ENCODE peak calls at places on chromosomes 13 and 19, in six cellular contexts. One of them, this sample, is unnamed. For H3K4me1, the result is how much of the 10 kb centered on the place peaks cover.

GRCh38 chr13:26616126-26616525 is 58.6 kb downstream of the WASF3 start:
- DNase-seq in CD8-positive, alpha-beta memory T cell: no peak
- DNase-seq in tibial artery: no peak
- DNase-seq in colonic mucosa: no peak
- DNase-seq in CD8-positive, alpha-beta T cell: no peak
- DNase-seq in Peyer's patch: no peak
- DNase-seq in this sample: no peak

GRCh38 chr13:45838171-45838745 is 13.3 kb downstream of the SIAH3 start:
- DNase-seq in colonic mucosa: no peak
- DNase-seq in tibial artery: no peak
- DNase-seq in CD8-positive, alpha-beta memory T cell: no peak
- DNase-seq in Peyer's patch: no peak
- DNase-seq in CD8-positive, alpha-beta T cell: no peak
- DNase-seq in this sample: no peak

GRCh38 chr13:35866801-35867200 is 264.4 kb downstream of the DCLK1 start:
- DNase-seq in Peyer's patch: no peak
- DNase-seq in colonic mucosa: no peak
- DNase-seq in CD8-positive, alpha-beta T cell: no peak
- DNase-seq in tibial artery: no peak
- DNase-seq in CD8-positive, alpha-beta memory T cell: no peak
- DNase-seq in this sample: no peak

GRCh38 chr13:25682221-25682620 is 310.4 kb downstream of the ATP8A2 start:
- DNase-seq in tibial artery: no peak
- DNase-seq in CD8-positive, alpha-beta T cell: no peak
- DNase-seq in CD8-positive, alpha-beta memory T cell: no peak
- DNase-seq in Peyer's patch: no peak
- DNase-seq in colonic mucosa: no peak
- DNase-seq in this sample: no peak

GRCh38 chr19:13712767-13713201 is 51.5 kb upstream of the MRI1 start:
- DNase-seq in tibial artery: no peak
- DNase-seq in Peyer's patch: no peak
- DNase-seq in colonic mucosa: no peak
- DNase-seq in CD8-positive, alpha-beta memory T cell: no peak
- DNase-seq in CD8-positive, alpha-beta T cell: no peak
- DNase-seq in this sample: no peak

GRCh38 chr13:34414616-34415015 is 527.5 kb upstream of the NBEA start:
- DNase-seq in colonic mucosa: no peak
- DNase-seq in CD8-positive, alpha-beta T cell: no peak
- DNase-seq in tibial artery: no peak
- DNase-seq in CD8-positive, alpha-beta memory T cell: no peak
- DNase-seq in Peyer's patch: no peak
- DNase-seq in this sample: no peak

GRCh38 chr13:43229506-43229905 is 206.1 kb downstream of the DNAJC15 start:
- DNase-seq in colonic mucosa: no peak
- DNase-seq in tibial artery: no peak
- DNase-seq in CD8-positive, alpha-beta T cell: no peak
- DNase-seq in Peyer's patch: no peak
- DNase-seq in CD8-positive, alpha-beta memory T cell: no peak
- DNase-seq in this sample: no peak

GRCh38 chr19:34733266-34733825 is 697 bp upstream of the ZNF181 start:
- DNase-seq in tibial artery: peak
- DNase-seq in colonic mucosa: no peak
- DNase-seq in Peyer's patch: no peak
- DNase-seq in CD8-positive, alpha-beta T cell: no peak
- DNase-seq in CD8-positive, alpha-beta memory T cell: no peak
- DNase-seq in this sample: peak

GRCh38 chr19:42942187-42942789 is 5.3 kb upstream of the PSG7 start:
- DNase-seq in tibial artery: no peak
- DNase-seq in CD8-positive, alpha-beta T cell: no peak
- DNase-seq in colonic mucosa: no peak
- DNase-seq in Peyer's patch: no peak
- DNase-seq in CD8-positive, alpha-beta memory T cell: no peak
- DNase-seq in this sample: no peak

GRCh38 chr13:99528547-99528946 is 27.3 kb downstream of the TM9SF2 start:
- DNase-seq in tibial artery: no peak
- DNase-seq in CD8-positive, alpha-beta T cell: no peak
- DNase-seq in Peyer's patch: peak
- DNase-seq in colonic mucosa: no peak
- DNase-seq in CD8-positive, alpha-beta memory T cell: peak
- DNase-seq in this sample: peak

GRCh38 chr13:65555973-65556372 is 1674.2 kb downstream of the PCDH9 start:
- DNase-seq in Peyer's patch: no peak
- DNase-seq in colonic mucosa: no peak
- DNase-seq in CD8-positive, alpha-beta memory T cell: no peak
- DNase-seq in CD8-positive, alpha-beta T cell: no peak
- DNase-seq in tibial artery: no peak
- DNase-seq in this sample: no peak

GRCh38 chr13:27619093-27619705 is 1.1 kb downstream of the LNX2 start:
- DNase-seq in Peyer's patch: no peak
- DNase-seq in tibial artery: no peak
- DNase-seq in CD8-positive, alpha-beta T cell: no peak
- DNase-seq in CD8-positive, alpha-beta memory T cell: no peak
- DNase-seq in colonic mucosa: peak
- DNase-seq in this sample: no peak

GRCh38 chr13:104773775-104774174 is 1707.6 kb upstream of the SLC10A2 start:
- DNase-seq in Peyer's patch: no peak
- DNase-seq in tibial artery: no peak
- DNase-seq in CD8-positive, alpha-beta T cell: no peak
- DNase-seq in CD8-positive, alpha-beta memory T cell: peak
- DNase-seq in colonic mucosa: no peak
- DNase-seq in this sample: no peak

GRCh38 chr19:18484992-18485391 is 36.9 kb downstream of the ELL start:
- DNase-seq in colonic mucosa: no peak
- DNase-seq in CD8-positive, alpha-beta T cell: no peak
- DNase-seq in tibial artery: no peak
- DNase-seq in Peyer's patch: no peak
- DNase-seq in CD8-positive, alpha-beta memory T cell: no peak
- DNase-seq in this sample: no peak
- H3K4me1 ChIP-seq in colonic mucosa: under half
- H3K4me1 ChIP-seq in CD8-positive, alpha-beta T cell: under half
- H3K4me1 ChIP-seq in tibial artery: half or more
- H3K4me1 ChIP-seq in Peyer's patch: under half
- H3K4me1 ChIP-seq in CD8-positive, alpha-beta memory T cell: half or more
- H3K4me1 ChIP-seq in this sample: under half

DNA sequence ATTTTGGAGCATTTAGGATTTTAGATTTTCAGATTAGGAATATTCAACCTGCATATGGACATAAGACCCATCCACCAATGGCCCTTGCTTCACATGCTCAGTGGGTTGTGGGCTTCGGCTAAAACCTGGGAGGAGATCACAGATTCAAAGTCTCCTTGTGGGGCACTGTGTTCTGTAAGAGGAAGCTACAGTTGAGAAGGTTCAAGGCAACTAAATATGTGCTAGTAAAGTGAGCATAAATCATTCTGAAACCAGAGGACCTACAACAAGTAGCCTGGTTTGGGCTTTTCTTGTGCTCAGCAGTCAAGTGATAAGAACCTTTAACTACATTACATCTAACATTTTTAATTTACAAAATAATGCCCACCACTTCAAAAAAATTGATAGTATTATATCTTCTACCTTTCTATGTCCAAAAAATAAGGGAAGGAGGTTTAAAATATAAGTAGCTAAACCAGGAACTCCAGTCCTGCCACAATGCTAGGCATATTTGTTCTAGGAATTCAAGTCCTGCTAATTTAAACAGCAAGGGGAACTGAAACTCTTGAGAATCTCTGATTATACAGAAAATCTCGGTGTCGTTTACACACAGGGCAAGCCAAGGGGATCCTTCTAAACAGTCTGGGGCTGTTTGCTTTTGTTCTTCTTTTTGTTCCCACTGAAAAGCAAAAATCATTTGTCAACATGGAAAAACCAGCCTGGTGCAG is 36.6 kb downstream of the FOXO1 start:
- DNase-seq in CD8-positive, alpha-beta memory T cell: no peak
- DNase-seq in colonic mucosa: no peak
- DNase-seq in tibial artery: no peak
- DNase-seq in Peyer's patch: no peak
- DNase-seq in CD8-positive, alpha-beta T cell: no peak
- DNase-seq in this sample: no peak
- H3K4me1 ChIP-seq in CD8-positive, alpha-beta memory T cell: half or more
- H3K4me1 ChIP-seq in colonic mucosa: under half
- H3K4me1 ChIP-seq in tibial artery: under half
- H3K4me1 ChIP-seq in Peyer's patch: under half
- H3K4me1 ChIP-seq in CD8-positive, alpha-beta T cell: half or more
- H3K4me1 ChIP-seq in this sample: under half

DNA sequence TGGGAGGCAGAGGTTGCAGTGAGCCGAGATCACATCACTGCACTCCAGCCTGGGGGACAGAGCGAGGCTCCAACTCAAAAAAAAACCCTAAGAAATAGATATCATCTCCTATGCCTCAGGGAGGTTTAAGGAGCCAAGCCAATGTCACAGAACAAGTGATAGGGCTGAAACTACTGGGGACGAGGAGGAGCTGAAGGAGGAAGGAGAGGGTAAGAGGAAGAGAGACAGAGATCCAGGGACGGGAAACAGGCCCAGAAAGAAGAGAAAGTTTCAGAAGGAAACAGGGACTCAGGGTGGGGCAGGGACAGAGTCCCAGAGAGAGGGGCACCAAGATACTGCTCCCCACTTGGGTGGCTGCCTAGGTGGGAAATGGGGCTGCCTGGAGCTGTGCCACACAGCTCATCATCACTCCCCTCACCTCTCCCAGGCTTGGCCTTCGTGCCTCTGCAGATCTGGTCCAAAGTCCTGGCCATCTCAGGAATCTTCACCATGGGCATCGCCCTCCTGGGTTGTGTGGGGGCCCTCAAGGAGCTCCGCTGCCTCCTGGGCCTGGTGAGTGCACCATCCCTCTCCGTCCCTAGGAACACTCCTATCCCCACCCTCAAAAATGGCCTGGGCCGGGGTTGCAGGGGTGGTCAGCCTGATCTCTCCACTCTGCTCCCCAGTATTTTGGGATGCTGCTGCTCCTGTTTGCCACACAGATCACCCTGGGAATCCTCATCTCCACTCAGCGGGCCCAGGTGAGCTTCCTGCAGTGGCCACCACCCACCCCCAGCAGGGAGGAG is 1.5 kb downstream of the CD37 start:
- DNase-seq in CD8-positive, alpha-beta memory T cell: no peak
- DNase-seq in tibial artery: no peak
- DNase-seq in CD8-positive, alpha-beta T cell: no peak
- DNase-seq in colonic mucosa: no peak
- DNase-seq in Peyer's patch: peak
- DNase-seq in this sample: no peak
- H3K4me1 ChIP-seq in CD8-positive, alpha-beta memory T cell: half or more
- H3K4me1 ChIP-seq in tibial artery: under half
- H3K4me1 ChIP-seq in CD8-positive, alpha-beta T cell: half or more
- H3K4me1 ChIP-seq in colonic mucosa: under half
- H3K4me1 ChIP-seq in Peyer's patch: under half
- H3K4me1 ChIP-seq in this sample: under half

DNA sequence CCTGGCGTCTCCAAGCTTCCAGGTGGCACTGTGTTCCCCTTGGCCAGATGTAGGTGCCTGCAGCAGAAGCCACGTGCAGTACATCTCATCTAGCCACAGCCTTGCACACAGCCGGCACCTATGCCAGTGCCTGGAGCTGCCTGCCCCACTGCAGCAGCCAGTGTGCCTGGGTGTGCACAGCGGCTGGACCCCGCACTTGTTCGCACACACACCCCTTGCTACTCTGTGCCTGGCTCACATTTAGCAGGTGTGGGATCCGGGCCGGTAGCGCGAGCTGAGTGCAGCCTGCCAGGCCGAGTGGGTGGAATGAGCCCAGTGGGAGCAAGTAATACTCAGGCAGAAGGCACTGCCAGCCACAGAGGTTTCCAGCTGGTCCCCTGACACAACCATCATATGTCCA is 26.9 kb upstream of the RBM26 start:
- DNase-seq in CD8-positive, alpha-beta T cell: no peak
- DNase-seq in colonic mucosa: no peak
- DNase-seq in CD8-positive, alpha-beta memory T cell: no peak
- DNase-seq in tibial artery: no peak
- DNase-seq in Peyer's patch: no peak
- DNase-seq in this sample: no peak
- H3K4me1 ChIP-seq in CD8-positive, alpha-beta T cell: under half
- H3K4me1 ChIP-seq in colonic mucosa: under half
- H3K4me1 ChIP-seq in CD8-positive, alpha-beta memory T cell: under half
- H3K4me1 ChIP-seq in tibial artery: under half
- H3K4me1 ChIP-seq in Peyer's patch: under half
- H3K4me1 ChIP-seq in this sample: under half